ENCODE peak calls at places on chromosomes 1 and 21, in four cellular contexts. One of them, this sample, is unnamed.

GRCh38 chr1:206847946-206848345 is 17.5 kb upstream of the IL20 start:
- DNase-seq in HepG2: no peak
- DNase-seq in K562: no peak
- DNase-seq in GM12878: no peak
- DNase-seq in this sample: no peak

GRCh38 chr1:8874230-8875201 is 4.0 kb downstream of the ENO1 start:
- DNase-seq in HepG2: no peak
- DNase-seq in K562: peak; percentile 6
- DNase-seq in GM12878: no peak
- DNase-seq in this sample: no peak

GRCh38 chr1:57204091-57204490 is 219.8 kb downstream of the DAB1 start:
- DNase-seq in HepG2: no peak
- DNase-seq in K562: no peak
- DNase-seq in GM12878: peak; percentile 12
- DNase-seq in this sample: no peak

GRCh38 chr1:45545553-45546310 is 4.9 kb upstream of the AKR1A1 start:
- DNase-seq in HepG2: peak; percentile 88
- DNase-seq in K562: no peak
- DNase-seq in GM12878: no peak
- DNase-seq in this sample: no peak

GRCh38 chr1:58768971-58769808 is 14.7 kb downstream of the JUN start:
- DNase-seq in HepG2: peak; percentile 56
- DNase-seq in K562: peak; percentile 75
- DNase-seq in GM12878: no peak
- DNase-seq in this sample: peak; percentile 49

GRCh38 chr21:45747802-45748445 is 104.4 kb downstream of the PCBP3 start:
- DNase-seq in HepG2: no peak
- DNase-seq in K562: no peak
- DNase-seq in GM12878: no peak
- DNase-seq in this sample: peak; percentile 23

GRCh38 chr21:26135520-26135919 is 35.0 kb downstream of the APP start:
- DNase-seq in HepG2: no peak
- DNase-seq in K562: no peak
- DNase-seq in GM12878: no peak
- DNase-seq in this sample: no peak

GRCh38 chr1:245810181-245810727 is 655.5 kb downstream of the KIF26B start:
- DNase-seq in HepG2: no peak
- DNase-seq in K562: no peak
- DNase-seq in GM12878: no peak
- DNase-seq in this sample: no peak

GRCh38 chr1:204894606-204895005 is 23.9 kb downstream of the NFASC start:
- DNase-seq in HepG2: no peak
- DNase-seq in K562: no peak
- DNase-seq in GM12878: no peak
- DNase-seq in this sample: no peak

GRCh38 chr1:2231667-2232254 is 3.6 kb downstream of the SKI start:
- DNase-seq in HepG2: peak; percentile 78
- DNase-seq in K562: peak; percentile 81
- DNase-seq in GM12878: no peak
- DNase-seq in this sample: peak; percentile 35

GRCh38 chr1:12464627-12465056 is 153.4 kb downstream of the DHRS3 start:
- DNase-seq in HepG2: no peak
- DNase-seq in K562: no peak
- DNase-seq in GM12878: no peak
- DNase-seq in this sample: no peak

GRCh38 chr1:162548170-162548569 is 13.4 kb upstream of the UAP1 start:
- DNase-seq in HepG2: no peak
- DNase-seq in K562: no peak
- DNase-seq in GM12878: no peak
- DNase-seq in this sample: no peak

GRCh38 chr1:164609084-164609483 is 50.1 kb downstream of the PBX1 start:
- DNase-seq in HepG2: no peak
- DNase-seq in K562: no peak
- DNase-seq in GM12878: no peak
- DNase-seq in this sample: no peak

GRCh38 chr1:33394716-33395115 is 36.2 kb downstream of the PHC2 start:
- DNase-seq in HepG2: no peak
- DNase-seq in K562: no peak
- DNase-seq in GM12878: no peak
- DNase-seq in this sample: no peak

GRCh38 chr1:175976865-175977642 is 230.0 kb downstream of the COP1 start:
- DNase-seq in HepG2: no peak
- DNase-seq in K562: no peak
- DNase-seq in GM12878: no peak
- DNase-seq in this sample: no peak

GRCh38 chr1:78839704-78840277 is 166.7 kb downstream of the ADGRL4 start:
- DNase-seq in HepG2: peak; percentile 23
- DNase-seq in K562: peak; percentile 14
- DNase-seq in GM12878: no peak
- DNase-seq in this sample: peak; percentile 29

GRCh38 chr1:201790261-201790660 is 38.7 kb upstream of the IPO9 start:
- DNase-seq in HepG2: no peak
- DNase-seq in K562: no peak
- DNase-seq in GM12878: no peak
- DNase-seq in this sample: no peak

GRCh38 chr1:234970731-234971476 is 157.7 kb downstream of the TOMM20 start:
- DNase-seq in HepG2: peak; percentile 81
- DNase-seq in K562: no peak
- DNase-seq in GM12878: no peak
- DNase-seq in this sample: no peak

GRCh38 chr21:34351786-34352241 is 12.0 kb upstream of the KCNE2 start:
- DNase-seq in HepG2: peak; percentile 80
- DNase-seq in K562: peak; percentile 61
- DNase-seq in GM12878: peak; percentile 28
- DNase-seq in this sample: peak; percentile 21

GRCh38 chr1:170114916-170115315 is 30.8 kb upstream of the NTMT2 start:
- DNase-seq in HepG2: no peak
- DNase-seq in K562: no peak
- DNase-seq in GM12878: no peak
- DNase-seq in this sample: no peak

GRCh38 chr1:245842106-245842505 is 665.0 kb downstream of the SMYD3 start:
- DNase-seq in HepG2: no peak
- DNase-seq in K562: no peak
- DNase-seq in GM12878: no peak
- DNase-seq in this sample: no peak

GRCh38 chr1:16367968-16368910 is 1.2 kb downstream of the SZRD1 start:
- DNase-seq in HepG2: no peak
- DNase-seq in K562: peak; percentile 24
- DNase-seq in GM12878: no peak
- DNase-seq in this sample: no peak

GRCh38 chr1:236765831-236766230 is 29.3 kb upstream of the MTR start:
- DNase-seq in HepG2: no peak
- DNase-seq in K562: no peak
- DNase-seq in GM12878: no peak
- DNase-seq in this sample: no peak
- TF ChIP-seq CHD4 in HepG2: no peak
- TF ChIP-seq CHD4 in K562: no peak
- TF ChIP-seq CHD4 in GM12878: no peak
- TF ChIP-seq CHD4 in this sample: no peak

DNA sequence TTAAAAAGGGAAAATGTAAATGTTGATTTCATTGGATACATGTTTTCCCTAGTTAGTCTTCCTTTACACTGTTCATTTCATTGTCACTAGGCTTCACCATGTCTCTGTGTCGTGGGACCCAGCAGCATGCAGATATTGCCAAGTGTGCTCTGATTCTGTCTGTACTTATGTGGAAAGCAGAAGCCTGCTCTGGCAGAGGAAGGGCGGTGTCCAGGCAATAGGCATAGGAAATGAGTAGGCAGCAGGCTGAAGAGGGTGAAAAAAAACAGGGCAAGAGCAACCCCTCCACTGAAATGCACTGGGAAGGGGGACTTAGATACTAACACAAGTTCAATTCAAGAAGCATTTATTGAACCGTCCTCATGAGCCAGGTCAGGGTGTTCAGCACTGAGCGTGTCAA is 85.2 kb upstream of the VAV3 start:
- DNase-seq in HepG2: no peak
- DNase-seq in K562: no peak
- DNase-seq in GM12878: no peak
- DNase-seq in this sample: no peak
- TF ChIP-seq CHD4 in HepG2: no peak
- TF ChIP-seq CHD4 in K562: no peak
- TF ChIP-seq CHD4 in GM12878: no peak
- TF ChIP-seq CHD4 in this sample: no peak

DNA sequence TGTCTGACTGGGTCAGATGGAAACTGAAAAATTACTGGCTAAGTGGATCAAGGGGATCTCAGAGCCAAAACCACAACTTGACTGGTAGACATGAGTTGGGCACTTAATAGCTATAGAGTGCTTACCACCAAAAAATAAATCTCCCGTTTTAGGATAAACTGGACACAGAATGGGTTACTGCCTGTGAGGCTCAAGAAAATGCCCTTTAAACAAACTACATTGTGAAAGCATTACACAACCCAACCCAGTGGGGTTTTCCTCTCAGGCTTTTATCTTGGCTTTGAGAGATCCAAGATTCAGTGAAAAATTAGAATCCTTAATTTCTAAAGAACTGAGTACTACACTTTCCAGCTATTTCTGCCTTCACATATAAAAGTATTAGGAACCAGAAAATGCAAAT is 133.9 kb upstream of the LYPLAL1 start:
- DNase-seq in HepG2: no peak
- DNase-seq in K562: no peak
- DNase-seq in GM12878: no peak
- DNase-seq in this sample: no peak
- TF ChIP-seq CHD4 in HepG2: no peak
- TF ChIP-seq CHD4 in K562: no peak
- TF ChIP-seq CHD4 in GM12878: no peak
- TF ChIP-seq CHD4 in this sample: no peak

GRCh38 chr1:41811051-41811795 is 107.5 kb downstream of the HIVEP3 start:
- DNase-seq in HepG2: no peak
- DNase-seq in K562: no peak
- DNase-seq in GM12878: no peak
- DNase-seq in this sample: no peak
- TF ChIP-seq CHD4 in HepG2: no peak
- TF ChIP-seq CHD4 in K562: no peak
- TF ChIP-seq CHD4 in GM12878: no peak
- TF ChIP-seq CHD4 in this sample: no peak

GRCh38 chr1:53112271-53112774 is 30.1 kb downstream of the SLC1A7 start:
- DNase-seq in HepG2: peak; percentile 70
- DNase-seq in K562: no peak
- DNase-seq in GM12878: no peak
- DNase-seq in this sample: no peak

GRCh38 chr1:53111073-53111556 is 31.3 kb downstream of the SLC1A7 start:
- DNase-seq in HepG2: peak; percentile 71
- DNase-seq in K562: no peak
- DNase-seq in GM12878: no peak
- DNase-seq in this sample: peak; percentile 72

GRCh38 chr1:53111693-53112092 is 30.7 kb downstream of the SLC1A7 start:
- DNase-seq in HepG2: peak; percentile 35
- DNase-seq in K562: no peak
- DNase-seq in GM12878: no peak
- DNase-seq in this sample: no peak

GRCh38 chr1:53108646-53109580 is 33.5 kb downstream of the SLC1A7 start:
- DNase-seq in HepG2: no peak
- DNase-seq in K562: no peak
- DNase-seq in GM12878: no peak
- DNase-seq in this sample: no peak

GRCh38 chr1:53110370-53111072 is 31.9 kb downstream of the SLC1A7 start:
- DNase-seq in HepG2: no peak
- DNase-seq in K562: no peak
- DNase-seq in GM12878: no peak
- DNase-seq in this sample: no peak
- TF ChIP-seq CHD4 in HepG2: no peak
- TF ChIP-seq CHD4 in K562: no peak
- TF ChIP-seq CHD4 in GM12878: no peak
- TF ChIP-seq CHD4 in this sample: no peak